ENCODE peak calls at places on chromosomes 11 and 22, in four cellular contexts. One of them, this sample, is unnamed.

GRCh38 chr11:14974723-14975587 is 2.8 kb upstream of the CALCA start:
- DNase-seq in A549: peak
- DNase-seq in GM12878: no peak
- DNase-seq in HepG2: peak
- DNase-seq in this sample: peak

GRCh38 chr11:122405788-122406341 is 249.7 kb upstream of the UBASH3B start:
- DNase-seq in A549: no peak
- DNase-seq in GM12878: no peak
- DNase-seq in HepG2: no peak
- DNase-seq in this sample: no peak

GRCh38 chr11:73011126-73011817 is 130.8 kb downstream of the FCHSD2 start:
- DNase-seq in A549: no peak
- DNase-seq in GM12878: no peak
- DNase-seq in HepG2: no peak
- DNase-seq in this sample: no peak

GRCh38 chr11:123168236-123168635 is 26.8 kb downstream of the CLMP start:
- DNase-seq in A549: no peak
- DNase-seq in GM12878: no peak
- DNase-seq in HepG2: no peak
- DNase-seq in this sample: no peak

GRCh38 chr11:62984451-62984991 is at the start of gene SLC22A6:
- DNase-seq in A549: no peak
- DNase-seq in GM12878: no peak
- DNase-seq in HepG2: no peak
- DNase-seq in this sample: no peak

GRCh38 chr11:69293819-69294505 is at the start of gene MYEOV:
- DNase-seq in A549: peak
- DNase-seq in GM12878: peak
- DNase-seq in HepG2: peak
- DNase-seq in this sample: peak

GRCh38 chr11:36931167-36931566 is 333.1 kb upstream of the RAG2 start:
- DNase-seq in A549: no peak
- DNase-seq in GM12878: no peak
- DNase-seq in HepG2: no peak
- DNase-seq in this sample: no peak

GRCh38 chr22:29625090-29625825 is 21.8 kb downstream of the NF2 start:
- DNase-seq in A549: peak
- DNase-seq in GM12878: no peak
- DNase-seq in HepG2: peak
- DNase-seq in this sample: peak

GRCh38 chr11:6604081-6604626 is 580 bp downstream of the ILK start:
- DNase-seq in A549: peak
- DNase-seq in GM12878: no peak
- DNase-seq in HepG2: peak
- DNase-seq in this sample: peak

GRCh38 chr11:98107736-98108135 is 913.0 kb upstream of the CNTN5 start:
- DNase-seq in A549: no peak
- DNase-seq in GM12878: no peak
- DNase-seq in HepG2: no peak
- DNase-seq in this sample: no peak

GRCh38 chr11:131579932-131580387 is 209.5 kb downstream of the NTM start:
- DNase-seq in A549: peak
- DNase-seq in GM12878: no peak
- DNase-seq in HepG2: peak
- DNase-seq in this sample: peak

GRCh38 chr11:7520011-7520942 is 6.5 kb downstream of the PPFIBP2 start:
- DNase-seq in A549: no peak
- DNase-seq in GM12878: peak
- DNase-seq in HepG2: no peak
- DNase-seq in this sample: no peak

GRCh38 chr11:56740107-56740506 is 8.4 kb downstream of the OR9G4 start:
- DNase-seq in A549: no peak
- DNase-seq in GM12878: no peak
- DNase-seq in HepG2: no peak
- DNase-seq in this sample: no peak

GRCh38 chr11:110431212-110432073 is 1.7 kb downstream of the FDX1 start:
- DNase-seq in A549: no peak
- DNase-seq in GM12878: no peak
- DNase-seq in HepG2: no peak
- DNase-seq in this sample: no peak

GRCh38 chr22:30038219-30038618 is 42.0 kb upstream of the HORMAD2 start:
- DNase-seq in A549: no peak
- DNase-seq in GM12878: no peak
- DNase-seq in HepG2: no peak
- DNase-seq in this sample: no peak

GRCh38 chr22:37074537-37074936 is 23.0 kb downstream of the KCTD17 start:
- DNase-seq in A549: no peak
- DNase-seq in GM12878: no peak
- DNase-seq in HepG2: no peak
- DNase-seq in this sample: no peak

GRCh38 chr11:66891849-66892660 is 35.2 kb downstream of the LRFN4 start:
- DNase-seq in A549: peak
- DNase-seq in GM12878: peak
- DNase-seq in HepG2: peak
- DNase-seq in this sample: peak

GRCh38 chr11:64571050-64571409 is 20.0 kb upstream of the SLC22A12 start:
- DNase-seq in A549: no peak
- DNase-seq in GM12878: no peak
- DNase-seq in HepG2: no peak
- DNase-seq in this sample: no peak

GRCh38 chr22:27844656-27845602 is 43.4 kb upstream of the MN1 start:
- DNase-seq in A549: no peak
- DNase-seq in GM12878: no peak
- DNase-seq in HepG2: no peak
- DNase-seq in this sample: no peak

GRCh38 chr11:925158-925495 is 543 bp upstream of the AP2A2 start:
- DNase-seq in A549: no peak
- DNase-seq in GM12878: no peak
- DNase-seq in HepG2: no peak
- DNase-seq in this sample: peak

GRCh38 chr11:84437129-84438123 is 1151.3 kb upstream of the CCDC90B start:
- DNase-seq in A549: no peak
- DNase-seq in GM12878: peak
- DNase-seq in HepG2: peak
- DNase-seq in this sample: no peak

GRCh38 chr11:132114185-132114584 is 743.8 kb downstream of the NTM start:
- DNase-seq in A549: no peak
- DNase-seq in GM12878: no peak
- DNase-seq in HepG2: no peak
- DNase-seq in this sample: no peak

GRCh38 chr22:42962295-42963230 is 52.4 kb downstream of the PACSIN2 start:
- DNase-seq in A549: no peak
- DNase-seq in GM12878: no peak
- DNase-seq in HepG2: no peak
- DNase-seq in this sample: peak

GRCh38 chr11:132980721-132981120 is 551.6 kb downstream of the OPCML start:
- DNase-seq in A549: no peak
- DNase-seq in GM12878: no peak
- DNase-seq in HepG2: no peak
- DNase-seq in this sample: no peak

GRCh38 chr11:27087425-27087824 is 46.8 kb downstream of the BBOX1 start:
- DNase-seq in A549: no peak
- DNase-seq in GM12878: no peak
- DNase-seq in HepG2: no peak
- DNase-seq in this sample: no peak

GRCh38 chr11:120854988-120855387 is 168.9 kb upstream of the TBCEL start:
- DNase-seq in A549: no peak
- DNase-seq in GM12878: no peak
- DNase-seq in HepG2: no peak
- DNase-seq in this sample: no peak

DNA sequence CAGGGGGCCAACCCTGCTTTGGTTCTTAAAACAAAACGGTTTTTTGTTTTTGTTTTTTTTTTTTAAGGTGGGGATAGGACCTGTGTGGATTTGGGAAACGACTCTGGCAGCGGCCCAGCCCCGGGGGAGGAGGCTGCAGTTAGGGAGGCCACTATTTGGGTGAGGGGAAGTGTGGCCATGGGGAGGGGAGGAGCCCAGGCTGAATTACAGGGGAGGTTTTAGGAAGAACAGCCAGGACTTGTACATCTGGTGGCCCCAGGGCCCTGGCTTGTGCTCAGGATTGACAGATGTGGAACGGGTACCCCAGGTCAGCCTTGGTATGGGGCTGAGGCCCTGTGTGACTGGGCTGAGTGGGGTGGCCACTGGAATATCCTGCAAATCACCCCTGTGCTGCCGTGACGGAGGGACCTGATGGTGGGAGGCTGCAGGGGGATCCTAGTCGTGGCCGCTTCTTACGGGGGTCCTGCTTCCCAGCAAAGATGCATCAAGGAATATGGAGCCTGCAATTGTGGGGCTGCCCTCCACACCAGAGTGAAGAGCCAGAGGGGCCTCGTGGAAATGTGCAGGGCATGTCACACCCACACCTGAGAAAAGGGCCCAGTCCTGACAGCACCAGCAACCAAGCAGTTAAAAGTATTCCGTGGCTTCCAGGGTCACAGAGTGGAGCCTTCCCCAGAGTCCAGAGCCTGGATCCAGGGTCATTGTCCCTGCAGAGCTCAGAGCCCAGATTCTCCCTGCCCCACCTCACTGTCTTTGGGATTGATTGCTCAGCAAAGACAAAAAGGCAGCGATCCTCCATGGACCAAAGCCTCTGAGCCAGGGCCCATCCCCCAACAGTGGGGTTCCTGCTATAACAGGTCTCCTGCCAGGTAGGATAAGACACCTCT is 55.2 kb upstream of the WNT7B start:
- DNase-seq in A549: no peak
- DNase-seq in GM12878: no peak
- DNase-seq in HepG2: no peak
- DNase-seq in this sample: no peak
- TF ChIP-seq POLR2AphosphoS2 in A549: no peak
- TF ChIP-seq POLR2AphosphoS2 in GM12878: no peak
- TF ChIP-seq POLR2AphosphoS2 in HepG2: no peak
- TF ChIP-seq POLR2AphosphoS2 in this sample: no peak

DNA sequence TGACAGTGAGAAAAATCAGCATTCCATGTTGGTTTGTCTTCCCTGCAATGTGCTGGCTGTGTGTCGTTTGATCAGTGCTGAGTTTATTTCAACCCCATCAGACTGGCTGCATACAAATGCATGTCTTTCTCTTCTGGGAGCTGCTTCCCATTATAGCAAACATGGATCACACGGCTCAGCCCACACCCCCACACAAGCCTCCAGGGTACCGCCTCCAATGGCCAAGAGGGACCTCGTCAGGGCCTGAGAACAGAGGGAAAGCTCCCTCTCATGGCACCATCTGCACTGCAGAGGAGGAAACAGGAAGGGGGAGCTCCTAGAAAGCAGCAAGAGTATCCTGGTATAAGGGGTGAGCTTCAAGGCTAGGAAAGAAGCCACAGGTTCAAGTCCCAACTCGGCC is 214.2 kb downstream of the LARGE1 start:
- DNase-seq in A549: no peak
- DNase-seq in GM12878: no peak
- DNase-seq in HepG2: no peak
- DNase-seq in this sample: no peak
- TF ChIP-seq POLR2AphosphoS2 in A549: no peak
- TF ChIP-seq POLR2AphosphoS2 in GM12878: no peak
- TF ChIP-seq POLR2AphosphoS2 in HepG2: no peak
- TF ChIP-seq POLR2AphosphoS2 in this sample: no peak

GRCh38 chr11:44804449-44805151 is 77.8 kb downstream of the TSPAN18 start:
- DNase-seq in A549: no peak
- DNase-seq in GM12878: no peak
- DNase-seq in HepG2: no peak
- DNase-seq in this sample: no peak
- TF ChIP-seq POLR2AphosphoS2 in A549: no peak
- TF ChIP-seq POLR2AphosphoS2 in GM12878: no peak
- TF ChIP-seq POLR2AphosphoS2 in HepG2: no peak
- TF ChIP-seq POLR2AphosphoS2 in this sample: no peak

GRCh38 chr11:95877288-95877687 is 46.6 kb downstream of the MTMR2 start:
- DNase-seq in A549: no peak
- DNase-seq in GM12878: no peak
- DNase-seq in HepG2: no peak
- DNase-seq in this sample: no peak
- TF ChIP-seq POLR2AphosphoS2 in A549: no peak
- TF ChIP-seq POLR2AphosphoS2 in GM12878: no peak
- TF ChIP-seq POLR2AphosphoS2 in HepG2: no peak
- TF ChIP-seq POLR2AphosphoS2 in this sample: no peak

DNA sequence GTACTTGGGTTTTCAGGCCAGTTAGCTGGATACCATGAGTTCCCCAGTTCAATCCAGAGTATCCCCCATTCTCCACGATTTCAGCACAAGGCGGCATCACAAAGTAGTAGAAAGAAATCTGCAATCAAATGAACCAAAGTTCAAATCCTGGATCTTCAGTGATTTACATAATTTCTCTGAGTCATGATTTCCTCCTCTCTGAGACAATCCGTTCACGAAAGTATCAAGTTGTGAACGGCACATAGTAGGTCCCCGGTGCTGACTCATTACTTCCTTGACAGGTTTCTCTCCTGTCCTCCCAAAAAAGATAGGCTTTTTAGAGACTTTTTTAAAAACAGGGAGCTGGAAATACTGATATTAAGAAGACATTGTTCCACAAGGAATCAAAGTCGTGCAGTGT is 69.1 kb upstream of the AKIP1 start:
- DNase-seq in A549: no peak
- DNase-seq in GM12878: no peak
- DNase-seq in HepG2: peak
- DNase-seq in this sample: no peak
- TF ChIP-seq POLR2AphosphoS2 in A549: no peak
- TF ChIP-seq POLR2AphosphoS2 in GM12878: no peak
- TF ChIP-seq POLR2AphosphoS2 in HepG2: no peak
- TF ChIP-seq POLR2AphosphoS2 in this sample: no peak

DNA sequence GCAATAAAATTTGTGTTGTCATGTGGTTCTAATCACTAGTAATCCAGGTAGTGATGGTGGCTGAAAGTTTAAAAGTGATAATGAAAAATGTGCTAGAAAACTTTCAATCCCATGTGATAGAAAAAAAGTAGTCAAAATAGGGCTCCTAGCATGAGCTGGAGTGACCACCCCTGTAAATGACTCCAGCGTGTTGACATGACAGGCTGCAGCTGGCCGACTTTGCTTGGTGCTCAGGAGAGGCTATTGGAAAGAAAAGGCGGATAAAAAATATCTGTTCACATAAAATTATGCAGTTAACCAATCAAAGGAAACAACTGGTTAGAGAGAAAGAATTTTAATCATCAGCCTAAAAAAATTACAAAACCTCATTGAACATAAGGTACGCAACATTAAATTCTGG is 16.9 kb upstream of the MTCH2 start:
- DNase-seq in A549: no peak
- DNase-seq in GM12878: no peak
- DNase-seq in HepG2: no peak
- DNase-seq in this sample: no peak
- TF ChIP-seq POLR2AphosphoS2 in A549: no peak
- TF ChIP-seq POLR2AphosphoS2 in GM12878: no peak
- TF ChIP-seq POLR2AphosphoS2 in HepG2: no peak
- TF ChIP-seq POLR2AphosphoS2 in this sample: no peak